ENCODE peak calls at places on chromosomes 4 and X, in ten cellular contexts. R, K, N, V, O, A, G, X, F and Y are unnamed samples.

GRCh38 chr4:38160487-38161207 is 200.4 kb downstream of the PTTG2 start:
- DNase-seq in N (no peak), A (peak), F (peak), K (peak), R (no peak), G (peak), V (peak), O (peak), X (peak), Y (peak)

GRCh38 chr4:78057600-78058560 is 757 bp downstream of the FRAS1 start:
- DNase-seq in A (no peak), G (peak), V (no peak), O (peak), K (no peak), F (peak), X (peak), R (peak), N (peak), Y (no peak)

GRCh38 chr4:140012688-140013087 is 141.3 kb downstream of the MAML3 start:
- DNase-seq in G (peak), R (no peak), K (peak), X (peak), V (peak), A (peak), N (peak), O (peak), F (no peak), Y (peak)

GRCh38 chrX:19332983-19333382 is 10.7 kb upstream of the PDHA1 start:
- DNase-seq in O (no peak), N (no peak), R (no peak), X (no peak), F (no peak), V (no peak), A (no peak), G (no peak), K (no peak), Y (no peak)

GRCh38 chr4:128177376-128177959 is 110.1 kb downstream of the PGRMC2 start:
- DNase-seq in R (no peak), V (no peak), N (no peak), A (no peak), O (no peak), K (no peak), F (peak), X (no peak), G (no peak), Y (no peak)

GRCh38 chr4:183094393-183095198 is 4.5 kb upstream of the WWC2 start:
- DNase-seq in G (no peak), A (no peak), R (no peak), N (no peak), X (no peak), V (no peak), F (peak), O (no peak), K (no peak), Y (no peak)

GRCh38 chrX:154991476-154991875 is 31.0 kb downstream of the F8 start:
- DNase-seq in K (no peak), X (no peak), F (no peak), O (no peak), G (no peak), V (no peak), N (no peak), R (no peak), A (no peak), Y (no peak)

GRCh38 chr4:185774815-185775684 is 36.9 kb downstream of the SORBS2 start:
- DNase-seq in F (no peak), O (peak), A (no peak), V (no peak), R (no peak), G (peak), N (no peak), K (no peak), X (no peak), Y (no peak)

GRCh38 chrX:123756320-123756719 is 23.5 kb upstream of the THOC2 start:
- DNase-seq in O (peak), X (no peak), K (no peak), N (no peak), F (no peak), V (no peak), A (no peak), G (no peak), R (no peak), Y (no peak)

GRCh38 chr4:41538017-41538733 is at the start of gene LIMCH1:
- DNase-seq in K (no peak), A (no peak), O (peak), N (no peak), V (peak), G (peak), F (peak), X (no peak), R (no peak), Y (no peak)

GRCh38 chr4:103410401-103410800 is 212.3 kb upstream of the CENPE start:
- DNase-seq in A (no peak), X (no peak), G (no peak), V (no peak), K (no peak), F (no peak), R (no peak), O (no peak), N (no peak), Y (no peak)

GRCh38 chrX:49059209-49060191 is 701 bp downstream of the CCDC120 start:
- DNase-seq in V (no peak), K (no peak), O (no peak), G (peak), F (peak), N (no peak), R (no peak), A (no peak), X (no peak), Y (no peak)

GRCh38 chr4:53455766-53456165 is 78.3 kb downstream of the FIP1L1 start:
- DNase-seq in F (no peak), R (no peak), V (no peak), K (no peak), G (no peak), O (no peak), A (no peak), X (no peak), N (no peak), Y (no peak)

GRCh38 chr4:38560763-38561558 is 103.0 kb upstream of the KLF3 start:
- DNase-seq in V (no peak), O (no peak), A (no peak), N (no peak), G (no peak), R (no peak), X (no peak), K (no peak), F (no peak), Y (peak)

GRCh38 chrX:129689881-129690280 is 35.1 kb upstream of the APLN start:
- DNase-seq in R (no peak), A (no peak), O (no peak), F (no peak), G (no peak), X (no peak), V (no peak), N (no peak), K (no peak), Y (no peak)

GRCh38 chr4:116066711-116067245 is 953.4 kb upstream of the NDST4 start:
- DNase-seq in O (no peak), X (no peak), A (no peak), K (no peak), V (no peak), N (no peak), F (peak), G (no peak), R (no peak), Y (no peak)

GRCh38 chr4:125796138-125796537 is 481.4 kb downstream of the FAT4 start:
- DNase-seq in V (peak), G (no peak), K (no peak), F (no peak), O (no peak), A (no peak), N (no peak), R (no peak), X (no peak), Y (no peak)